ENCODE peak calls at places on chromosomes 6 and 20, in nine cellular contexts. One of them, this sample, is unnamed.

GRCh38 chr20:62598761-62599194 is 43.5 kb upstream of the SLCO4A1 start:
- DNase-seq in mammary epithelial cell: no peak
- DNase-seq in neuronal stem cell: no peak
- DNase-seq in A549: peak
- DNase-seq in Peyer's patch: no peak
- DNase-seq in MM.1S: no peak
- DNase-seq in fibroblast of lung: no peak
- DNase-seq in adrenal gland: no peak
- DNase-seq in effector memory CD4-positive, alpha-beta T cell: no peak
- DNase-seq in this sample: no peak

GRCh38 chr20:64256282-64256947 is 867 bp downstream of the PCMTD2 start:
- DNase-seq in mammary epithelial cell: no peak
- DNase-seq in neuronal stem cell: no peak
- DNase-seq in A549: no peak
- DNase-seq in Peyer's patch: no peak
- DNase-seq in MM.1S: no peak
- DNase-seq in fibroblast of lung: no peak
- DNase-seq in adrenal gland: no peak
- DNase-seq in effector memory CD4-positive, alpha-beta T cell: no peak
- DNase-seq in this sample: no peak

GRCh38 chr6:143205170-143205879 is 144.6 kb downstream of the AIG1 start:
- DNase-seq in mammary epithelial cell: no peak
- DNase-seq in neuronal stem cell: no peak
- DNase-seq in A549: no peak
- DNase-seq in Peyer's patch: no peak
- DNase-seq in MM.1S: no peak
- DNase-seq in fibroblast of lung: peak
- DNase-seq in adrenal gland: no peak
- DNase-seq in effector memory CD4-positive, alpha-beta T cell: no peak
- DNase-seq in this sample: no peak

GRCh38 chr6:84687487-84687886 is 76.9 kb downstream of the TBX18 start:
- DNase-seq in mammary epithelial cell: no peak
- DNase-seq in neuronal stem cell: peak
- DNase-seq in A549: no peak
- DNase-seq in Peyer's patch: no peak
- DNase-seq in MM.1S: no peak
- DNase-seq in fibroblast of lung: peak
- DNase-seq in adrenal gland: no peak
- DNase-seq in effector memory CD4-positive, alpha-beta T cell: no peak
- DNase-seq in this sample: no peak

GRCh38 chr6:19995575-19996257 is 158.5 kb downstream of the ID4 start:
- DNase-seq in mammary epithelial cell: no peak
- DNase-seq in neuronal stem cell: no peak
- DNase-seq in A549: no peak
- DNase-seq in Peyer's patch: no peak
- DNase-seq in MM.1S: no peak
- DNase-seq in fibroblast of lung: no peak
- DNase-seq in adrenal gland: no peak
- DNase-seq in effector memory CD4-positive, alpha-beta T cell: no peak
- DNase-seq in this sample: no peak

GRCh38 chr6:110625883-110626282 is 149.5 kb upstream of the SLC22A16 start:
- DNase-seq in mammary epithelial cell: peak
- DNase-seq in neuronal stem cell: no peak
- DNase-seq in A549: no peak
- DNase-seq in Peyer's patch: no peak
- DNase-seq in MM.1S: no peak
- DNase-seq in fibroblast of lung: peak
- DNase-seq in adrenal gland: peak
- DNase-seq in effector memory CD4-positive, alpha-beta T cell: no peak
- DNase-seq in this sample: no peak

GRCh38 chr6:16729183-16729696 is 32.0 kb downstream of the ATXN1 start:
- DNase-seq in mammary epithelial cell: no peak
- DNase-seq in neuronal stem cell: no peak
- DNase-seq in A549: peak
- DNase-seq in Peyer's patch: no peak
- DNase-seq in MM.1S: no peak
- DNase-seq in fibroblast of lung: peak
- DNase-seq in adrenal gland: no peak
- DNase-seq in effector memory CD4-positive, alpha-beta T cell: no peak
- DNase-seq in this sample: no peak

GRCh38 chr6:30770164-30770563 is 25.8 kb upstream of the IER3 start:
- DNase-seq in mammary epithelial cell: peak
- DNase-seq in neuronal stem cell: no peak
- DNase-seq in A549: no peak
- DNase-seq in Peyer's patch: no peak
- DNase-seq in MM.1S: no peak
- DNase-seq in fibroblast of lung: peak
- DNase-seq in adrenal gland: peak
- DNase-seq in effector memory CD4-positive, alpha-beta T cell: no peak
- DNase-seq in this sample: no peak

GRCh38 chr6:162856885-162857284 is 129.1 kb downstream of the PACRG start:
- DNase-seq in mammary epithelial cell: peak
- DNase-seq in neuronal stem cell: peak
- DNase-seq in A549: peak
- DNase-seq in Peyer's patch: no peak
- DNase-seq in MM.1S: no peak
- DNase-seq in fibroblast of lung: peak
- DNase-seq in adrenal gland: peak
- DNase-seq in effector memory CD4-positive, alpha-beta T cell: no peak
- DNase-seq in this sample: no peak

GRCh38 chr6:149473080-149474052 is 11.4 kb downstream of the ZC3H12D start:
- DNase-seq in mammary epithelial cell: peak
- DNase-seq in neuronal stem cell: no peak
- DNase-seq in A549: peak
- DNase-seq in Peyer's patch: peak
- DNase-seq in MM.1S: no peak
- DNase-seq in fibroblast of lung: peak
- DNase-seq in adrenal gland: no peak
- DNase-seq in effector memory CD4-positive, alpha-beta T cell: no peak
- DNase-seq in this sample: no peak

GRCh38 chr6:114007451-114007953 is 36.6 kb upstream of the HDAC2 start:
- DNase-seq in mammary epithelial cell: peak
- DNase-seq in neuronal stem cell: no peak
- DNase-seq in A549: no peak
- DNase-seq in Peyer's patch: no peak
- DNase-seq in MM.1S: peak
- DNase-seq in fibroblast of lung: peak
- DNase-seq in adrenal gland: no peak
- DNase-seq in effector memory CD4-positive, alpha-beta T cell: no peak
- DNase-seq in this sample: no peak

GRCh38 chr20:43534016-43534415 is 24.8 kb upstream of the SGK2 start:
- DNase-seq in mammary epithelial cell: no peak
- DNase-seq in neuronal stem cell: no peak
- DNase-seq in A549: no peak
- DNase-seq in Peyer's patch: no peak
- DNase-seq in MM.1S: no peak
- DNase-seq in fibroblast of lung: no peak
- DNase-seq in adrenal gland: no peak
- DNase-seq in effector memory CD4-positive, alpha-beta T cell: no peak
- DNase-seq in this sample: no peak

GRCh38 chr20:10492065-10492464 is 57.0 kb downstream of the SLX4IP start:
- DNase-seq in mammary epithelial cell: no peak
- DNase-seq in neuronal stem cell: no peak
- DNase-seq in A549: no peak
- DNase-seq in Peyer's patch: no peak
- DNase-seq in MM.1S: no peak
- DNase-seq in fibroblast of lung: peak
- DNase-seq in adrenal gland: no peak
- DNase-seq in effector memory CD4-positive, alpha-beta T cell: no peak
- DNase-seq in this sample: no peak

GRCh38 chr6:150417899-150418824 is 49.4 kb downstream of the IYD start:
- DNase-seq in mammary epithelial cell: peak
- DNase-seq in neuronal stem cell: peak
- DNase-seq in A549: peak
- DNase-seq in Peyer's patch: no peak
- DNase-seq in MM.1S: peak
- DNase-seq in fibroblast of lung: peak
- DNase-seq in adrenal gland: peak
- DNase-seq in effector memory CD4-positive, alpha-beta T cell: no peak
- DNase-seq in this sample: no peak

GRCh38 chr6:134928151-134928917 is 21.6 kb downstream of the ALDH8A1 start:
- DNase-seq in mammary epithelial cell: no peak
- DNase-seq in neuronal stem cell: no peak
- DNase-seq in A549: no peak
- DNase-seq in Peyer's patch: no peak
- DNase-seq in MM.1S: no peak
- DNase-seq in fibroblast of lung: no peak
- DNase-seq in adrenal gland: no peak
- DNase-seq in effector memory CD4-positive, alpha-beta T cell: no peak
- DNase-seq in this sample: no peak

GRCh38 chr6:16276991-16277981 is 38.9 kb downstream of the GMPR start:
- DNase-seq in mammary epithelial cell: peak
- DNase-seq in neuronal stem cell: peak
- DNase-seq in A549: peak
- DNase-seq in Peyer's patch: peak
- DNase-seq in MM.1S: peak
- DNase-seq in fibroblast of lung: peak
- DNase-seq in adrenal gland: peak
- DNase-seq in effector memory CD4-positive, alpha-beta T cell: no peak
- DNase-seq in this sample: no peak

GRCh38 chr20:33882018-33882417 is 70.9 kb downstream of the CHMP4B start:
- DNase-seq in mammary epithelial cell: no peak
- DNase-seq in neuronal stem cell: no peak
- DNase-seq in A549: no peak
- DNase-seq in Peyer's patch: no peak
- DNase-seq in MM.1S: no peak
- DNase-seq in fibroblast of lung: no peak
- DNase-seq in adrenal gland: no peak
- DNase-seq in effector memory CD4-positive, alpha-beta T cell: no peak
- DNase-seq in this sample: no peak

GRCh38 chr6:3669916-3670315 is 81.6 kb downstream of the PXDC1 start:
- DNase-seq in mammary epithelial cell: no peak
- DNase-seq in neuronal stem cell: no peak
- DNase-seq in A549: no peak
- DNase-seq in Peyer's patch: no peak
- DNase-seq in MM.1S: peak
- DNase-seq in fibroblast of lung: no peak
- DNase-seq in adrenal gland: no peak
- DNase-seq in effector memory CD4-positive, alpha-beta T cell: no peak
- DNase-seq in this sample: no peak

GRCh38 chr6:85749236-85749635 is 106.5 kb upstream of the SYNCRIP start:
- DNase-seq in mammary epithelial cell: no peak
- DNase-seq in neuronal stem cell: no peak
- DNase-seq in A549: no peak
- DNase-seq in Peyer's patch: no peak
- DNase-seq in MM.1S: no peak
- DNase-seq in fibroblast of lung: no peak
- DNase-seq in adrenal gland: no peak
- DNase-seq in effector memory CD4-positive, alpha-beta T cell: no peak
- DNase-seq in this sample: no peak

GRCh38 chr20:16351415-16351814 is 221.8 kb downstream of the KIF16B start:
- DNase-seq in mammary epithelial cell: no peak
- DNase-seq in neuronal stem cell: no peak
- DNase-seq in A549: no peak
- DNase-seq in Peyer's patch: no peak
- DNase-seq in MM.1S: no peak
- DNase-seq in fibroblast of lung: no peak
- DNase-seq in adrenal gland: no peak
- DNase-seq in effector memory CD4-positive, alpha-beta T cell: no peak
- DNase-seq in this sample: no peak

GRCh38 chr6:11853678-11854417 is 75.2 kb upstream of the ADTRP start:
- DNase-seq in mammary epithelial cell: no peak
- DNase-seq in neuronal stem cell: no peak
- DNase-seq in A549: no peak
- DNase-seq in Peyer's patch: no peak
- DNase-seq in MM.1S: no peak
- DNase-seq in fibroblast of lung: no peak
- DNase-seq in adrenal gland: no peak
- DNase-seq in effector memory CD4-positive, alpha-beta T cell: no peak
- DNase-seq in this sample: no peak

GRCh38 chr20:33604991-33605370 is 57.1 kb upstream of the C20orf144 start:
- DNase-seq in mammary epithelial cell: no peak
- DNase-seq in neuronal stem cell: no peak
- DNase-seq in A549: no peak
- DNase-seq in Peyer's patch: no peak
- DNase-seq in MM.1S: no peak
- DNase-seq in fibroblast of lung: no peak
- DNase-seq in adrenal gland: no peak
- DNase-seq in effector memory CD4-positive, alpha-beta T cell: no peak
- DNase-seq in this sample: no peak

GRCh38 chr20:8223096-8223870 is 91.2 kb downstream of the PLCB1 start:
- DNase-seq in mammary epithelial cell: no peak
- DNase-seq in neuronal stem cell: no peak
- DNase-seq in A549: no peak
- DNase-seq in Peyer's patch: no peak
- DNase-seq in MM.1S: no peak
- DNase-seq in fibroblast of lung: peak
- DNase-seq in adrenal gland: no peak
- DNase-seq in effector memory CD4-positive, alpha-beta T cell: no peak
- DNase-seq in this sample: no peak

GRCh38 chr6:25295651-25296050 is 16.5 kb downstream of the CARMIL1 start:
- DNase-seq in mammary epithelial cell: peak
- DNase-seq in neuronal stem cell: no peak
- DNase-seq in A549: no peak
- DNase-seq in Peyer's patch: no peak
- DNase-seq in MM.1S: no peak
- DNase-seq in fibroblast of lung: peak
- DNase-seq in adrenal gland: no peak
- DNase-seq in effector memory CD4-positive, alpha-beta T cell: no peak
- DNase-seq in this sample: no peak
- H3K27ac ChIP-seq in mammary epithelial cell: no peak
- H3K27ac ChIP-seq in neuronal stem cell: no peak
- H3K27ac ChIP-seq in A549: no peak
- H3K27ac ChIP-seq in Peyer's patch: peak
- H3K27ac ChIP-seq in MM.1S: peak
- H3K27ac ChIP-seq in fibroblast of lung: no peak
- H3K27ac ChIP-seq in adrenal gland: peak
- H3K27ac ChIP-seq in effector memory CD4-positive, alpha-beta T cell: no peak
- H3K27ac ChIP-seq in this sample: no peak

GRCh38 chr6:63403725-63404124 is 83.9 kb upstream of the LGSN start:
- DNase-seq in mammary epithelial cell: peak
- DNase-seq in neuronal stem cell: no peak
- DNase-seq in A549: no peak
- DNase-seq in Peyer's patch: no peak
- DNase-seq in MM.1S: no peak
- DNase-seq in fibroblast of lung: no peak
- DNase-seq in adrenal gland: no peak
- DNase-seq in effector memory CD4-positive, alpha-beta T cell: no peak
- DNase-seq in this sample: no peak
- H3K27ac ChIP-seq in mammary epithelial cell: no peak
- H3K27ac ChIP-seq in neuronal stem cell: no peak
- H3K27ac ChIP-seq in A549: no peak
- H3K27ac ChIP-seq in Peyer's patch: no peak
- H3K27ac ChIP-seq in MM.1S: no peak
- H3K27ac ChIP-seq in fibroblast of lung: no peak
- H3K27ac ChIP-seq in adrenal gland: no peak
- H3K27ac ChIP-seq in effector memory CD4-positive, alpha-beta T cell: no peak
- H3K27ac ChIP-seq in this sample: no peak

GRCh38 chr20:57025261-57025660 is 241.2 kb downstream of the BMP7 start:
- DNase-seq in mammary epithelial cell: no peak
- DNase-seq in neuronal stem cell: no peak
- DNase-seq in A549: no peak
- DNase-seq in Peyer's patch: no peak
- DNase-seq in MM.1S: no peak
- DNase-seq in fibroblast of lung: no peak
- DNase-seq in adrenal gland: no peak
- DNase-seq in effector memory CD4-positive, alpha-beta T cell: no peak
- DNase-seq in this sample: no peak
- H3K27ac ChIP-seq in mammary epithelial cell: no peak
- H3K27ac ChIP-seq in neuronal stem cell: no peak
- H3K27ac ChIP-seq in A549: no peak
- H3K27ac ChIP-seq in Peyer's patch: no peak
- H3K27ac ChIP-seq in MM.1S: no peak
- H3K27ac ChIP-seq in fibroblast of lung: no peak
- H3K27ac ChIP-seq in adrenal gland: no peak
- H3K27ac ChIP-seq in effector memory CD4-positive, alpha-beta T cell: no peak
- H3K27ac ChIP-seq in this sample: no peak

GRCh38 chr6:298233-299049 is 6.2 kb downstream of the DUSP22 start:
- DNase-seq in mammary epithelial cell: no peak
- DNase-seq in neuronal stem cell: no peak
- DNase-seq in A549: no peak
- DNase-seq in Peyer's patch: no peak
- DNase-seq in MM.1S: peak
- DNase-seq in fibroblast of lung: no peak
- DNase-seq in adrenal gland: no peak
- DNase-seq in effector memory CD4-positive, alpha-beta T cell: no peak
- DNase-seq in this sample: no peak
- H3K27ac ChIP-seq in mammary epithelial cell: no peak
- H3K27ac ChIP-seq in neuronal stem cell: no peak
- H3K27ac ChIP-seq in A549: no peak
- H3K27ac ChIP-seq in Peyer's patch: no peak
- H3K27ac ChIP-seq in MM.1S: peak
- H3K27ac ChIP-seq in fibroblast of lung: no peak
- H3K27ac ChIP-seq in adrenal gland: peak
- H3K27ac ChIP-seq in effector memory CD4-positive, alpha-beta T cell: no peak
- H3K27ac ChIP-seq in this sample: no peak